ENCODE peak calls at places on chromosomes 16 and 17, in ten cellular contexts. C is IMR-90, T is sigmoid colon, O is A549, L is Peyer's patch, K is heart left ventricle, Z is body of pancreas, B is suprapubic skin, Y is ovary, J is prostate gland. E is an unnamed sample.
A peak's percentile ranks its signal among the peaks of the same experiment; 100 is the strongest.

GRCh38 chr16:77540656-77541055 is 105.8 kb upstream of the ADAMTS18 start:
- DNase-seq in B (no peak), T (no peak), Z (no peak), C (no peak), K (no peak), O (no peak), J (no peak), L (no peak), Y (no peak), E (no peak)

GRCh38 chr17:27620721-27621120 is 10.3 kb upstream of the LGALS9 start:
- DNase-seq in T (no peak), K (no peak), Y (no peak), J (no peak), B (no peak), L (no peak), C (no peak), O (no peak), Z (no peak), E (no peak)

GRCh38 chr17:43444223-43445008 is 39.4 kb upstream of the DHX8 start:
- DNase-seq in L (no peak), C (peak; percentile 49), Y (no peak), B (no peak), J (peak; percentile 58), K (no peak), Z (peak; percentile 31), O (no peak), T (no peak), E (peak; percentile 84)

GRCh38 chr17:19254651-19255050 is 17.5 kb downstream of the EPN2 start:
- DNase-seq in Y (no peak), O (no peak), Z (no peak), J (no peak), K (no peak), C (no peak), T (peak; percentile 17), L (no peak), B (no peak), E (no peak)

GRCh38 chr17:81453712-81454111 is 58.5 kb downstream of the BAHCC1 start:
- DNase-seq in T (no peak), Y (no peak), Z (no peak), C (no peak), L (peak; percentile 59), B (no peak), J (no peak), O (no peak), K (no peak), E (no peak)

GRCh38 chr17:80252871-80253270 is 7.8 kb upstream of the RNF213 start:
- DNase-seq in Y (no peak), B (no peak), L (peak; percentile 88), J (peak; percentile 71), K (no peak), O (peak; percentile 93), T (no peak), Z (peak; percentile 82), C (no peak), E (peak; percentile 69)

GRCh38 chr17:66704858-66705257 is 130.1 kb upstream of the CACNG5 start:
- DNase-seq in Z (no peak), K (no peak), C (no peak), L (no peak), T (no peak), O (no peak), J (no peak), Y (no peak), B (no peak), E (no peak)

GRCh38 chr17:65865715-65866425 is 304.4 kb upstream of the AXIN2 start:
- DNase-seq in T (no peak), Y (no peak), J (no peak), L (no peak), K (no peak), C (no peak), Z (no peak), B (no peak), O (no peak), E (no peak)

GRCh38 chr17:64399071-64399766 is 8.6 kb upstream of the PECAM1 start:
- DNase-seq in C (no peak), L (no peak), Y (no peak), T (peak; percentile 36), O (no peak), B (no peak), J (no peak), Z (no peak), K (no peak), E (no peak)

GRCh38 chr17:43515641-43516040 is 30.5 kb downstream of the ETV4 start:
- DNase-seq in Y (no peak), O (no peak), K (no peak), C (no peak), J (no peak), B (peak; percentile 6), L (no peak), Z (no peak), T (no peak), E (no peak)

GRCh38 chr17:73875346-73875745 is 231.1 kb upstream of the SDK2 start:
- DNase-seq in L (no peak), K (no peak), Z (no peak), J (no peak), T (no peak), O (no peak), B (no peak), C (no peak), Y (no peak), E (no peak)

GRCh38 chr16:53945996-53946395 is 242.0 kb downstream of the FTO start:
- DNase-seq in B (no peak), K (no peak), Z (peak; percentile 15), J (peak; percentile 16), O (peak; percentile 6), T (no peak), L (no peak), C (peak; percentile 64), Y (no peak), E (no peak)

GRCh38 chr17:33981713-33982601 is 273.1 kb upstream of the CCL2 start:
- DNase-seq in B (no peak), O (no peak), Z (no peak), Y (no peak), L (no peak), K (no peak), C (no peak), T (no peak), J (no peak), E (no peak)

GRCh38 chr17:19262650-19263620 is 25.8 kb downstream of the EPN2 start:
- DNase-seq in Z (no peak), T (peak; percentile 52), K (peak; percentile 22), J (no peak), O (no peak), C (peak; percentile 69), B (no peak), L (no peak), Y (no peak), E (peak; percentile 54)

GRCh38 chr16:11557811-11558210 is 28.9 kb downstream of the LITAF start:
- DNase-seq in Z (no peak), K (peak; percentile 36), J (peak; percentile 17), O (no peak), Y (no peak), C (no peak), L (no peak), B (no peak), T (no peak), E (peak; percentile 22)
- H3K27ac ChIP-seq in Z (peak overlapping the region; percentile 63), K (peak overlapping the region; percentile 30), J (peak overlapping the region; percentile 56), O (peak overlapping the region; percentile 29), Y (no peak overlapping the region), C (no peak overlapping the region), L (no peak overlapping the region), B (peak overlapping the region; percentile 79), T (peak overlapping the region; percentile 48), E (no peak overlapping the region)

DNA sequence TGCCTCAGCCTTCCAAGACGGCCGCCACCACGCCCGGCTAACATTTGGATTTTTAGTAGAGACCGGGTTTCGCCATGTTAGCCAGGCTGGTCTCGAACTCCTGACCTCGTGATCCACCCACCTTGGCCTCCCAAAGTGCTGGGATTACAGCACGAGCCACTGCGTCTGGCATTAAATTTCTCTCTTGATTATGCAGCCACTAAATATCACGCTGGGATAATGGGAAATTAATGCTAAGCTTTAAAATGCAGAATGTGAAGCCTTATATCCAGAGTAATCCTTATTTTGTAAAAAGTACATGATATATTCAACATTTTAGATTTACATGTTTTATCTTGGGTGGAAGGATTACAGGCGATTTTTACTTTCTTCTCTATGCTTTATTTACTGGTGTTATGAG is 89.2 kb downstream of the ANKRD11 start:
- DNase-seq in K (no peak), J (no peak), B (no peak), Y (no peak), T (no peak), L (no peak), Z (no peak), C (no peak), O (no peak), E (no peak)
- H3K4me1 ChIP-seq in K (peaks cover 21% of the 10 kb centered on the region), J (no peaks in the 10 kb centered on the region), B (peaks cover 45% of the 10 kb centered on the region), Y (peaks cover 11% of the 10 kb centered on the region), T (peaks cover 50% of the 10 kb centered on the region), L (peaks cover 34% of the 10 kb centered on the region), Z (peaks cover 35% of the 10 kb centered on the region), C (peaks cover 13% of the 10 kb centered on the region), O (peaks cover 30% of the 10 kb centered on the region), E (peaks cover 28% of the 10 kb centered on the region)

DNA sequence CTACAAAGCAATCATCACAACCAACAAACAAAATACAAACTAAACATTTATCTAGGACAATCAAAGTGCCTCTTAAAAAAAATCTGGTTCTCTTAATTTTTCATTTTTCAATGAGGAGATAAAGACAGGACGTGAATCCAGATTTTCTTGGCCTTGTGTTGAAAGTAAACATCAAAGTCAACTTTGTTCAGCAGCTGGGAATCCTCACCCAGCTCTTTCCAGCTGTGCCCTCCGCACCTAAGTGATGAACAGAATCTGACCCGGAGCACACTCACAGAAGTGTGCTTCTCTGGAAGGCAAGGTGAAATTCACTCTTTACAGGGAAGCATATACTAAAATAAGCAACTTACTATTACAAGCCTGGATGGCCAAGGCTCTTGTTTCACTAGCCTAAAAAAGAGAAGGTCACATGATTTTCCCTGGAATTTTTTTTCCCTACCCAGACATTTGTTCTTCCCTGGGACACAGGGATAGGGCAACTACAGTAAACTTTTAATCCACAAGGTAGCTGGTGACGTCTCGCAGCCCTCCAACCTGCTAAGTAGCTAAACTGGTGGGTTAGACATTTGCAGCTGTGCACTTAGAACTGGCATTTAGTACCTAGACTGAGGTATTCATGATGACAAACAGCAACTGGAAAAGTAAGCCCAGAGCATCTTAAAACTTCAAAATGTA is 3.2 kb downstream of the WIPI1 start:
- DNase-seq in B (no peak), O (no peak), J (no peak), C (no peak), K (no peak), Y (no peak), Z (no peak), T (no peak), L (no peak), E (no peak)
- TF ChIP-seq POLR2A in B (no peak), O (no peak), J (no peak), C (no peak), K (no peak), Y (no peak), Z (no peak), T (no peak), L (no peak), E (no peak)

DNA sequence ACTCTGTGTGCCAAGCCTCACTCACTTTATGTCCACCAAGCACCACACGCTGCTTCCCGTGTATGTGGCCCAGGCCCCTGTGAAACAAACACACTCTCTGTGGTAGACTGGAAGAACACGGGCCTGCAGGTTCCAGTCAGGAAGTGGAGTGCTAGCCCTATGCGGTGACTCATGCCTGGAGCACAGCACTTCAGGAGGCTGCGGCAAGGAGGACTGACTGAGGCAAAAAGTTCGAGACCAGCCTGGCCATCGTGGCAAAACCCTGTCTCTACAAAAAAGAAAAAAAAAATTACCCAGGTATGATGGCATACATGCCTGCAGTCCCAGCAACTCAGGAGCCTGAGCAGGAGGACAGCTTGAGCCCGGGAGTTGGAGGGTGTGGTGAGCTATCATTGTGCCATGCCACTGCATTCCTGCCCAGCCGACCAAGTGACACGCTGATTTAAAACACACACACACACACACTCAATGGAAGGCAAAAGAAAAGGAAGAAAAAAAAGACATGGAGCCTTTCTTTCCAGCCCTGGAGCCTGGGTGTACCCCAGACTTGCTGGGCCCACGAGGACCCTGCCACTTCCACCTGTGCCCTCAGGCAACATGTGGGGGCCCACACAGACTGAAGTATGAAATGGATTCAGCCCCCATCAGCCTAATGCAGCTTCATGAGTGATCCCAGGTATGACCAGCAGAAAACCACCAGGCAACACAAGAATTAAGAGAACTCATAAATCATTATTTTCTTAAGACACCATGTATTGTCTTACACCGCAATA is 126.6 kb downstream of the ANKRD11 start:
- DNase-seq in Z (peak; percentile 47), J (no peak), C (peak; percentile 86), O (peak; percentile 65), T (no peak), Y (no peak), L (peak; percentile 72), B (no peak), K (peak; percentile 52), E (peak; percentile 63)
- H3K27ac ChIP-seq in Z (peak overlapping the region; percentile 31), J (peak overlapping the region; percentile 58), C (no peak overlapping the region), O (peak overlapping the region; percentile 68), T (no peak overlapping the region), Y (no peak overlapping the region), L (no peak overlapping the region), B (no peak overlapping the region), K (peak overlapping the region; percentile 8), E (no peak overlapping the region)